ENCODE peak calls at places on chromosomes 12 and 14, in four cellular contexts. R is NCI-H460, W is progenitor cell of endocrine pancreas, I is ELF-1. D is an unnamed sample.

GRCh38 chr12:29309320-29309902 is 71.6 kb downstream of the ERGIC2 start:
- DNase-seq in R (peak; percentile 3), W (no peak), I (no peak), D (no peak)

GRCh38 chr12:2691001-2691339 is 103.8 kb upstream of the FKBP4 start:
- DNase-seq in R (no peak), W (peak; percentile 68), I (peak; percentile 69), D (no peak)

GRCh38 chr12:21819678-21820077 is 45.2 kb upstream of the KCNJ8 start:
- DNase-seq in R (no peak), W (no peak), I (no peak), D (no peak)

GRCh38 chr12:29510591-29511174 is 13.2 kb upstream of the OVCH1 start:
- DNase-seq in R (no peak), W (no peak), I (no peak), D (no peak)

GRCh38 chr14:69360438-69361108 is 37.5 kb downstream of the ERH start:
- DNase-seq in R (no peak), W (no peak), I (no peak), D (no peak)

GRCh38 chr12:93404961-93405849 is 27.5 kb downstream of the NUDT4 start:
- DNase-seq in R (no peak), W (no peak), I (no peak), D (no peak)

GRCh38 chr14:26113930-26114329 is 483.9 kb downstream of the NOVA1 start:
- DNase-seq in R (no peak), W (no peak), I (no peak), D (no peak)

GRCh38 chr12:103772367-103773108 is 68.5 kb downstream of the NT5DC3 start:
- DNase-seq in R (no peak), W (no peak), I (no peak), D (no peak)

GRCh38 chr14:67515386-67516079 is 17.6 kb upstream of the PLEKHH1 start:
- DNase-seq in R (no peak), W (no peak), I (peak; percentile 24), D (peak; percentile 7)

GRCh38 chr14:64726585-64726890 is 22.3 kb downstream of the PLEKHG3 start:
- DNase-seq in R (no peak), W (no peak), I (peak; percentile 49), D (peak; percentile 73)

GRCh38 chr12:25689996-25690501 is 137.0 kb upstream of the LMNTD1 start:
- DNase-seq in R (no peak), W (no peak), I (no peak), D (no peak)

GRCh38 chr12:124765571-124766489 is 97.8 kb downstream of the SCARB1 start:
- DNase-seq in R (no peak), W (no peak), I (no peak), D (no peak)

GRCh38 chr12:33795536-33795935 is 226.8 kb upstream of the ALG10 start:
- DNase-seq in R (no peak), W (no peak), I (no peak), D (no peak)

GRCh38 chr12:3086729-3087323 is 9.6 kb downstream of the TSPAN9 start:
- DNase-seq in R (no peak), W (no peak), I (no peak), D (no peak)

GRCh38 chr14:103558071-103558882 is 4.2 kb downstream of the BAG5 start:
- DNase-seq in R (no peak), W (no peak), I (no peak), D (no peak)

GRCh38 chr12:100753837-100754236 is 40.7 kb upstream of the ANO4 start:
- DNase-seq in R (no peak), W (no peak), I (no peak), D (no peak)

GRCh38 chr14:105853089-105853906 is 326.9 kb downstream of the TMEM121 start:
- DNase-seq in R (no peak), W (no peak), I (peak; percentile 23), D (no peak)

GRCh38 chr12:79455314-79455713 is 235.4 kb downstream of the PAWR start:
- DNase-seq in R (no peak), W (no peak), I (no peak), D (no peak)

GRCh38 chr12:49512541-49512940 is 26.3 kb upstream of the KCNH3 start:
- DNase-seq in R (no peak), W (no peak), I (no peak), D (no peak)

GRCh38 chr14:90275820-90276219 is 19.5 kb downstream of the PSMC1 start:
- DNase-seq in R (no peak), W (no peak), I (no peak), D (no peak)

GRCh38 chr12:1197264-1198018 is 206.4 kb downstream of the ERC1 start:
- DNase-seq in R (no peak), W (no peak), I (no peak), D (no peak)

GRCh38 chr14:29216774-29217232 is 450.2 kb downstream of the FOXG1 start:
- DNase-seq in R (no peak), W (no peak), I (no peak), D (no peak)

GRCh38 chr12:64713372-64713771 is 45.8 kb downstream of the GNS start:
- DNase-seq in R (no peak), W (no peak), I (no peak), D (no peak)

GRCh38 chr12:55019784-55020183 is at the start of gene NEUROD4:
- DNase-seq in R (peak; percentile 62), W (peak; percentile 75), I (peak; percentile 98), D (peak; percentile 69)

GRCh38 chr12:57521475-57522018 is 1.1 kb upstream of the MBD6 start:
- DNase-seq in R (peak; percentile 54), W (no peak), I (peak; percentile 79), D (peak; percentile 66)

GRCh38 chr14:59342516-59343484 is 122.4 kb downstream of the GPR135 start:
- DNase-seq in R (no peak), W (no peak), I (peak; percentile 9), D (no peak)

GRCh38 chr14:68796418-68797101 is 3.7 kb upstream of the ZFP36L1 start:
- DNase-seq in R (no peak), W (no peak), I (no peak), D (no peak)

GRCh38 chr12:124022161-124022560 is 49.1 kb downstream of the ZNF664 start:
- DNase-seq in R (no peak), W (no peak), I (no peak), D (no peak)

GRCh38 chr12:3218150-3218845 is 141.1 kb downstream of the TSPAN9 start:
- DNase-seq in R (no peak), W (no peak), I (no peak), D (no peak)

GRCh38 chr14:97218336-97218712 is 421.1 kb downstream of the VRK1 start:
- DNase-seq in R (no peak), W (no peak), I (peak; percentile 4), D (no peak)